ENCODE peak calls at places on chromosome 15, in ten cellular contexts. X is H9, D is AG04450, Z is foreskin fibroblast, C is heart right ventricle, N is Calu3, E is kidney, W is cardiac muscle cell, F is HFFc6, B is ovary. R is an unnamed sample.

GRCh38 chr15:99155961-99156443 is 51.1 kb downstream of the SYNM start:
- DNase-seq in N (no peak), D (no peak), F (peak), C (no peak), B (no peak), E (no peak), Z (peak), X (no peak), W (no peak), R (no peak)

GRCh38 chr15:92009162-92009561 is 155.7 kb downstream of the SLCO3A1 start:
- DNase-seq in E (no peak), X (no peak), D (no peak), Z (no peak), N (no peak), W (no peak), C (no peak), B (no peak), F (no peak), R (no peak)

GRCh38 chr15:89740137-89740536 is 10.9 kb downstream of the MESP1 start:
- DNase-seq in W (peak), N (peak), F (peak), E (peak), B (peak), D (peak), C (peak), X (peak), Z (peak), R (peak)

GRCh38 chr15:98786706-98787105 is 138.4 kb downstream of the IGF1R start:
- DNase-seq in C (no peak), X (no peak), B (no peak), D (no peak), W (no peak), Z (no peak), N (no peak), F (no peak), E (no peak), R (no peak)

GRCh38 chr15:96411056-96412031 is 80.8 kb downstream of the NR2F2 start:
- DNase-seq in E (no peak), N (no peak), B (no peak), C (no peak), D (no peak), F (no peak), X (no peak), Z (no peak), W (no peak), R (no peak)

GRCh38 chr15:89760303-89761008 is 9.4 kb upstream of the MESP1 start:
- DNase-seq in B (peak), X (peak), F (peak), Z (peak), D (no peak), E (peak), C (peak), N (peak), W (peak), R (peak)

GRCh38 chr15:91855684-91856553 is 2.4 kb downstream of the SLCO3A1 start:
- DNase-seq in F (no peak), B (no peak), N (peak), D (no peak), W (peak), E (no peak), X (peak), Z (no peak), C (no peak), R (peak)

GRCh38 chr15:56857828-56858227 is 60.6 kb upstream of the TCF12 start:
- DNase-seq in Z (no peak), B (no peak), E (no peak), D (no peak), X (no peak), W (no peak), C (no peak), F (no peak), N (no peak), R (no peak)

GRCh38 chr15:92616621-92617179 is 38.9 kb downstream of the FAM174B start:
- DNase-seq in X (no peak), E (no peak), C (no peak), D (no peak), N (no peak), F (no peak), B (no peak), Z (no peak), W (no peak), R (no peak)

GRCh38 chr15:90001683-90002427 is 731 bp downstream of the ZNF710 start:
- DNase-seq in E (peak), W (peak), X (peak), Z (peak), F (no peak), N (peak), C (peak), D (no peak), B (peak), R (peak)

GRCh38 chr15:34271493-34271892 is 46.7 kb downstream of the EMC4 start:
- DNase-seq in W (no peak), N (no peak), F (peak), C (no peak), E (no peak), Z (peak), B (no peak), D (peak), X (no peak), R (no peak)

GRCh38 chr15:57444877-57445513 is 68.7 kb downstream of the CGNL1 start:
- DNase-seq in W (no peak), D (no peak), C (no peak), B (no peak), Z (peak), E (no peak), F (peak), X (no peak), N (no peak), R (no peak)

GRCh38 chr15:84658080-84658787 is at the start of gene NMB:
- DNase-seq in B (peak), E (peak), F (peak), N (peak), D (no peak), W (peak), X (peak), Z (peak), C (peak), R (peak)

GRCh38 chr15:77163806-77164384 is 93.0 kb upstream of the TSPAN3 start:
- DNase-seq in Z (no peak), F (no peak), X (no peak), W (no peak), D (no peak), B (no peak), E (no peak), C (no peak), N (no peak), R (no peak)

GRCh38 chr15:35166730-35167359 is 81.8 kb upstream of the NANOGP8 start:
- DNase-seq in W (no peak), E (no peak), X (no peak), F (no peak), C (no peak), B (no peak), Z (no peak), D (no peak), N (no peak), R (no peak)

GRCh38 chr15:57321485-57321884 is 54.8 kb upstream of the CGNL1 start:
- DNase-seq in B (no peak), W (no peak), X (no peak), D (no peak), F (no peak), Z (no peak), E (no peak), C (no peak), N (no peak), R (no peak)

DNA sequence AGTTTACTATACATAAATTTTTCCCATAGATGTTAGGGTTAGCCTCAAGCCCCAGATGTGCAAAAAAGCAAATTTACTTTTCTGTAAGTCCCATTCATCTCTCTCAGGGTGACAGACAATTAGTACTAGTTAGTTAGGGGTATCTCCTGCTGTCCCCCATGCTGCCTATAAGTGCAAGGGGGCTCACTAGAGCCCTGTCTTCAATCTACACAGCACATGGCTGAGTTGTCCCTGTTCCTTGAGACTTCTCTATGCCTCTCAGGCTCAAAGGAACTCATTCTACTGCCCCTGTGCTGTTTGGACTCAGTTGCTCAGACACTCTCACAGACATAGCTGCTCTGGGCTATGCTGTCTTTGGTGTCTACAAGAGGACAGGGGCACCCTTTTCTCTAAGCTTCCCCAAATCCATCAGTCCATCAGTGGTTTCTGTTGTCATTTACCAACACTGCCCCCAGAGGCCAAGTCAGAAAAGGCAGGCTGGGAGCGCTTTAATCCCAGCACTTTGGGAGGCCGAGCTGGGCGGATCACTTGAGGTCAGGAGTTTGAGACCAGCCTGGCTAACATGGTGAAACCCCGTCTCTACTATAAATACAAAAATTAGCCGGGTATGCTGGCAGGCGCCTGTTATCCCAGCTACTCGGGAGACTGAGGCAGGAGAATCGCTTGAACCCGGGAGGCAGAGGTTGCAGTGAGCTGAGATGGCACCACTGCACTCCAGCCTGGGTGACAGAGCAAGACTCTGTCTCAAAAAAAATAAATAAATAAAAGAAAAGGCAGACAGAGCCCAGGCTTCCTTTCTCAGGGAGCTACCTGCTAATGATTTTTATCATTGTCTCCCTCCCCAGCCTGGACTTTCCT is 31.4 kb upstream of the PRTG start:
- DNase-seq in C (peak), B (peak), W (peak), E (no peak), F (peak), N (peak), D (no peak), X (peak), Z (peak), R (peak)
- TF ChIP-seq CTCF in C (peak), B (no peak), W (peak), E (peak), F (peak), N (peak), D (peak), X (peak), Z (peak), R (peak)

GRCh38 chr15:44535509-44536297 is 1.2 kb upstream of the EIF3J start:
- DNase-seq in F (no peak), X (peak), W (peak), N (peak), B (no peak), E (no peak), C (peak), D (no peak), Z (no peak), R (peak)

GRCh38 chr15:44529864-44530604 is 6.9 kb upstream of the EIF3J start:
- DNase-seq in E (no peak), X (no peak), Z (no peak), W (no peak), N (no peak), F (no peak), D (no peak), B (no peak), C (no peak), R (no peak)

GRCh38 chr15:44535092-44535491 is 1.9 kb upstream of the EIF3J start:
- DNase-seq in X (no peak), Z (no peak), D (no peak), E (no peak), B (no peak), W (no peak), F (no peak), C (no peak), N (no peak), R (no peak)

GRCh38 chr15:44530653-44531052 is 6.3 kb upstream of the EIF3J start:
- DNase-seq in D (no peak), Z (peak), W (no peak), X (no peak), N (no peak), E (no peak), C (no peak), B (no peak), F (peak), R (no peak)

DNA sequence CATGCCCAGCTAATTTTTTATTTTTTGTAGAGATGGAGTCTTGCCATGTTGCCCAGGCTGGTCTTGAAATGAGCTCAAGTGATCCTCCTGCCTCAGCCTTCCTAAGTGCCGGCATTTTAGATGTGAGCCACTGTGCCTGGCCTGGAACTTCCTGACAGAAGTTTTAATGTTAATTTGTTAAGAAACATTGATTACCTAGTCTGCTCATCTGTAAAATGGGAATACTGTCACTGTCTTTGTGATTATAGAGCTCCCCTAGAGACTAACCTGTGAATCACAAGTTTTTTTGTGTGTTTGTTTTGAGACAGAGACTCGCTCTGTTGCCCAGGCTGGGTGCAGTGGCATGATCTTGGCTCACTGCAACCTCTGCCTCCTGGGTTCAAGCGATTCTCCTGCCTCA is 4.3 kb upstream of the EIF3J start:
- DNase-seq in C (no peak), D (no peak), W (no peak), N (no peak), X (no peak), F (no peak), Z (no peak), E (no peak), B (no peak), R (no peak)
- TF ChIP-seq CTCF in C (no peak), D (no peak), W (no peak), N (no peak), X (peak), F (peak), Z (no peak), E (no peak), B (no peak), R (no peak)

GRCh38 chr15:78811825-78812183 is 540 bp upstream of the ADAMTS7 start:
- DNase-seq in W (no peak), E (peak), N (no peak), B (no peak), C (peak), F (no peak), Z (no peak), D (no peak), X (no peak), R (peak)
- TF ChIP-seq CTCF in W (no peak), E (no peak), N (peak), B (no peak), C (no peak), F (peak), Z (no peak), D (no peak), X (no peak), R (peak)

GRCh38 chr15:45268135-45268534 is 16.1 kb downstream of the SLC28A2 start:
- DNase-seq in Z (no peak), B (no peak), W (no peak), X (peak), D (no peak), N (peak), F (no peak), C (no peak), E (no peak), R (no peak)
- TF ChIP-seq CTCF in Z (no peak), B (no peak), W (no peak), X (peak), D (peak), N (peak), F (peak), C (no peak), E (no peak), R (no peak)

DNA sequence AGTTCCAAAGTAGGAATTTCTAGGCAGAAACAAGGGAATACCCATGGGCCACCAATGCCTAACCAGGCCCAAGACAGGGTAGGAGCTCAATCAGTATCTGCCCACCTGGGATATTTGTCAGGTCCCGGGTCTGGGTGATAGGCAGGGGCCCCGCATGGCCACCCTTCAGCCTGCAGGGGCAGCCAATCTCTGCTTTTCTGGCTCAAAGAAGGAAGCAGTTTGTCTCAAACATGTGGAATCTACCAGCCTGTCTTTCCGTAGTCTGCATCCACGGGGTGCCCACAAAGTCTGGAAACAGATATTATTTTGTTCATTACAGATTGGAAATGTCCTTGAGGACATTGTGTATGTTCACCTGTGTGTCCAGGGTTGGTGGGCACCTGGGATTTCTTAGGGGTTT is 56.2 kb downstream of the CEMIP start:
- DNase-seq in W (no peak), B (no peak), C (no peak), X (peak), N (peak), Z (no peak), D (no peak), E (no peak), F (no peak), R (no peak)
- TF ChIP-seq CTCF in W (peak), B (no peak), C (no peak), X (peak), N (no peak), Z (peak), D (no peak), E (no peak), F (peak), R (no peak)

GRCh38 chr15:85760531-85761371 is 34.0 kb downstream of the KLHL25 start:
- DNase-seq in D (no peak), N (no peak), X (no peak), W (no peak), Z (no peak), B (no peak), F (no peak), C (no peak), E (peak), R (no peak)
- TF ChIP-seq CTCF in D (no peak), N (no peak), X (peak), W (peak), Z (no peak), B (no peak), F (no peak), C (peak), E (no peak), R (no peak)

DNA sequence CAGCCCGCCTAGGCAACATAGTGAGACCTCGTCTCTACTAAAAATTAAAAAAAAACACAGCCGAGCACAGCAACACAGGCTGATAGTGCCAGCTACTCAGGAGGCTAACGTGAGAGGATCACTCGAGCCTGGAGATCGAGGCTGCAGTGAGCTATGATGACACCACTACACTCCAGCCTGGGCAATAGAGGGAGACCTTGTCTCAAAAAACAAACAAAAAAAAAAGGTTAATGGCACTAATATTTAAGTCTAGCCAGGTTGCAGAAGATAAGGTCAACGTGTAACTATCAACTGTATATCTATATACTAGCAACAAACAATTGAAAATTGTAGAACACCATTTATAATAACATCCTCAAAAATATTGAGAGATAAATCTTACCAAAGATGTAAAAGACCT is 75.1 kb downstream of the MYO9A start:
- DNase-seq in E (no peak), F (no peak), D (no peak), B (no peak), N (no peak), Z (no peak), C (no peak), X (no peak), W (no peak), R (no peak)
- TF ChIP-seq CTCF in E (no peak), F (no peak), D (no peak), B (no peak), N (no peak), Z (no peak), C (no peak), X (no peak), W (no peak), R (no peak)

GRCh38 chr15:85749261-85750151 is 45.2 kb downstream of the KLHL25 start:
- DNase-seq in C (peak), W (no peak), Z (no peak), B (peak), F (no peak), N (no peak), E (peak), X (peak), D (no peak), R (no peak)

GRCh38 chr15:85750319-85750806 is 44.4 kb downstream of the KLHL25 start:
- DNase-seq in Z (peak), W (no peak), N (no peak), C (peak), F (no peak), X (peak), E (peak), D (no peak), B (peak), R (no peak)

GRCh38 chr15:85746641-85747040 is 48.1 kb downstream of the KLHL25 start:
- DNase-seq in C (no peak), N (no peak), X (no peak), E (no peak), Z (no peak), F (no peak), B (peak), D (no peak), W (no peak), R (no peak)

GRCh38 chr15:85748176-85748575 is 46.5 kb downstream of the KLHL25 start:
- DNase-seq in N (no peak), B (peak), C (no peak), W (no peak), Z (no peak), E (no peak), F (no peak), X (peak), D (no peak), R (no peak)

DNA sequence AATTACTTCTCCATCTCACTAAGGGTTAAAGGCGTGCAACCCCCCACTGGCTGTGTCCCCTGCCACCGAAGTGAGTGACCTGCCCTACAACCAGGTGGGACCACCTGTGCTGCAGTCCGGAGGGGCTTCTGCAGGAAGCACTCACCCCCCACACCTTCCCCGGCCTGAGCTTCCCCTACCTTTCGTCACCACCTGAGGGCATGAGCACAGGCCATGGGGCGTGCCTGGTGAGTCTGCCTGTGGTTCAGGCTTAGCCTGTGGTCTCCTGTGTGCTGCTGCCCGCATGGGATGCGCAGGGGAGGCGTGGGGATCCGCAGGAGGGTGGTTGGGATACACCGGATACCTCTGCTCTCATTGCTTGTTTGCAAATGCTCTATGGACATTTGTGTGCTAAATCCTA is 46.0 kb downstream of the KLHL25 start:
- DNase-seq in Z (no peak), F (no peak), B (peak), D (no peak), X (peak), N (no peak), E (peak), W (no peak), C (no peak), R (no peak)
- TF ChIP-seq CTCF in Z (no peak), F (no peak), B (no peak), D (no peak), X (peak), N (no peak), E (no peak), W (no peak), C (no peak), R (no peak)

R was measured in endothelial cell.